ENCODE peak calls at places on chromosomes 13 and 19, in six cellular contexts. U is HepG2, R is K562, E is GM12892, B is GM12878, Y is H1. J is an unnamed sample.

GRCh38 chr19:42242071-42242511 is 311 bp downstream of the GSK3A start:
- DNase-seq in U (no peak), R (peak), E (no peak), B (no peak), Y (no peak), J (no peak)

GRCh38 chr13:73521291-73521626 is 462.5 kb downstream of the KLF5 start:
- DNase-seq in U (no peak), R (no peak), E (no peak), B (no peak), Y (no peak), J (no peak)

GRCh38 chr13:66139701-66140100 is 1090.4 kb downstream of the PCDH9 start:
- DNase-seq in U (no peak), R (no peak), E (no peak), B (no peak), Y (no peak), J (no peak)

GRCh38 chr13:27605099-27605498 is 15.2 kb downstream of the LNX2 start:
- DNase-seq in U (no peak), R (no peak), E (no peak), B (no peak), Y (no peak), J (no peak)

GRCh38 chr19:31285744-31286143 is 63.5 kb downstream of the TSHZ3 start:
- DNase-seq in U (no peak), R (no peak), E (no peak), B (no peak), Y (no peak), J (no peak)

GRCh38 chr13:62294210-62294609 is 878.6 kb upstream of the PCDH20 start:
- DNase-seq in U (no peak), R (no peak), E (no peak), B (no peak), Y (no peak), J (no peak)

GRCh38 chr19:58338825-58339558 is 12.2 kb downstream of the ZSCAN22 start:
- DNase-seq in U (no peak), R (no peak), E (no peak), B (no peak), Y (no peak), J (no peak)

GRCh38 chr19:1168877-1169791 is 4.9 kb downstream of the SBNO2 start:
- DNase-seq in U (peak), R (no peak), E (no peak), B (no peak), Y (no peak), J (no peak)

GRCh38 chr13:107835339-107836018 is 379.9 kb downstream of the LIG4 start:
- DNase-seq in U (no peak), R (no peak), E (no peak), B (no peak), Y (no peak), J (no peak)

GRCh38 chr19:18590273-18591272 is 2.0 kb downstream of the REX1BD start:
- DNase-seq in U (peak), R (peak), E (no peak), B (no peak), Y (peak), J (no peak)

GRCh38 chr13:50617134-50617721 is 226.3 kb downstream of the DLEU7 start:
- DNase-seq in U (no peak), R (no peak), E (no peak), B (no peak), Y (no peak), J (no peak)

GRCh38 chr13:96020155-96020575 is 33.0 kb downstream of the UGGT2 start:
- DNase-seq in U (peak), R (peak), E (no peak), B (peak), Y (no peak), J (peak)

GRCh38 chr19:57279418-57280164 is 694 bp upstream of the ZNF460 start:
- DNase-seq in U (peak), R (peak), E (peak), B (peak), Y (peak), J (peak)

GRCh38 chr19:19399733-19400438 is 5.6 kb upstream of the GATAD2A start:
- DNase-seq in U (no peak), R (no peak), E (no peak), B (no peak), Y (no peak), J (no peak)

GRCh38 chr13:75372517-75372916 is 109.5 kb downstream of the TBC1D4 start:
- DNase-seq in U (peak), R (peak), E (no peak), B (no peak), Y (no peak), J (no peak)

GRCh38 chr19:18332917-18333530 is 7.4 kb upstream of the PGPEP1 start:
- DNase-seq in U (peak), R (no peak), E (no peak), B (no peak), Y (no peak), J (no peak)

GRCh38 chr13:21208755-21209154 is 32.3 kb downstream of the MRPL57 start:
- DNase-seq in U (no peak), R (no peak), E (no peak), B (no peak), Y (no peak), J (no peak)

GRCh38 chr19:47523473-47523872 is 8.6 kb upstream of the NAPA start:
- DNase-seq in U (peak), R (no peak), E (no peak), B (no peak), Y (no peak), J (no peak)

GRCh38 chr13:52001120-52001731 is 10.0 kb downstream of the ATP7B start:
- DNase-seq in U (peak), R (peak), E (peak), B (no peak), Y (no peak), J (peak)

GRCh38 chr13:113930711-113931637 is 42.9 kb downstream of the C13orf46 start:
- DNase-seq in U (no peak), R (no peak), E (peak), B (peak), Y (no peak), J (no peak)

GRCh38 chr13:93561553-93561952 is 334.9 kb downstream of the GPC6 start:
- DNase-seq in U (no peak), R (no peak), E (no peak), B (no peak), Y (peak), J (no peak)

GRCh38 chr19:45854167-45854778 is 8.7 kb downstream of the SYMPK start:
- DNase-seq in U (no peak), R (no peak), E (no peak), B (no peak), Y (no peak), J (no peak)

GRCh38 chr13:21014139-21014665 is 47.2 kb downstream of the LATS2 start:
- DNase-seq in U (no peak), R (no peak), E (no peak), B (no peak), Y (no peak), J (no peak)

GRCh38 chr19:52603558-52604207 is 33.6 kb downstream of the ZNF701 start:
- DNase-seq in U (no peak), R (no peak), E (no peak), B (no peak), Y (no peak), J (no peak)

GRCh38 chr13:76939215-76939614 is 9.1 kb upstream of the ACOD1 start:
- DNase-seq in U (no peak), R (no peak), E (no peak), B (no peak), Y (no peak), J (no peak)

GRCh38 chr13:111413407-111414187 is 93.2 kb downstream of the TEX29 start:
- DNase-seq in U (no peak), R (no peak), E (no peak), B (no peak), Y (no peak), J (no peak)

GRCh38 chr19:33904681-33905080 is 108.0 kb downstream of the KCTD15 start:
- DNase-seq in U (peak), R (no peak), E (no peak), B (no peak), Y (no peak), J (no peak)

GRCh38 chr13:91647361-91647970 is 249.0 kb downstream of the GPC5 start:
- DNase-seq in U (peak), R (peak), E (no peak), B (no peak), Y (peak), J (no peak)

GRCh38 chr13:27280009-27280646 is 9.5 kb downstream of the RASL11A start:
- DNase-seq in U (no peak), R (no peak), E (no peak), B (no peak), Y (no peak), J (no peak)

GRCh38 chr13:112254900-112255299 is 121.3 kb upstream of the SPACA7 start:
- DNase-seq in U (no peak), R (no peak), E (no peak), B (no peak), Y (no peak), J (no peak)

GRCh38 chr13:49681837-49682236 is 9.4 kb downstream of the EBPL start:
- DNase-seq in U (no peak), R (no peak), E (no peak), B (no peak), Y (no peak), J (no peak)

GRCh38 chr19:42276284-42276683 is 7.2 kb downstream of the CIC start:
- DNase-seq in U (no peak), R (no peak), E (no peak), B (no peak), Y (no peak), J (no peak)

GRCh38 chr13:94205896-94206295 is 273.6 kb downstream of the DCT start:
- DNase-seq in U (no peak), R (no peak), E (no peak), B (no peak), Y (no peak), J (no peak)

GRCh38 chr19:48329167-48329891 is 4.0 kb downstream of the EMP3 start:
- DNase-seq in U (no peak), R (peak), E (no peak), B (peak), Y (no peak), J (no peak)

GRCh38 chr13:29743229-29743786 is 107.1 kb downstream of the UBL3 start:
- DNase-seq in U (no peak), R (no peak), E (no peak), B (no peak), Y (no peak), J (no peak)
- TF ChIP-seq POLR2A in U (no peak), R (no peak), E (no peak), B (no peak), Y (no peak), J (no peak)

DNA sequence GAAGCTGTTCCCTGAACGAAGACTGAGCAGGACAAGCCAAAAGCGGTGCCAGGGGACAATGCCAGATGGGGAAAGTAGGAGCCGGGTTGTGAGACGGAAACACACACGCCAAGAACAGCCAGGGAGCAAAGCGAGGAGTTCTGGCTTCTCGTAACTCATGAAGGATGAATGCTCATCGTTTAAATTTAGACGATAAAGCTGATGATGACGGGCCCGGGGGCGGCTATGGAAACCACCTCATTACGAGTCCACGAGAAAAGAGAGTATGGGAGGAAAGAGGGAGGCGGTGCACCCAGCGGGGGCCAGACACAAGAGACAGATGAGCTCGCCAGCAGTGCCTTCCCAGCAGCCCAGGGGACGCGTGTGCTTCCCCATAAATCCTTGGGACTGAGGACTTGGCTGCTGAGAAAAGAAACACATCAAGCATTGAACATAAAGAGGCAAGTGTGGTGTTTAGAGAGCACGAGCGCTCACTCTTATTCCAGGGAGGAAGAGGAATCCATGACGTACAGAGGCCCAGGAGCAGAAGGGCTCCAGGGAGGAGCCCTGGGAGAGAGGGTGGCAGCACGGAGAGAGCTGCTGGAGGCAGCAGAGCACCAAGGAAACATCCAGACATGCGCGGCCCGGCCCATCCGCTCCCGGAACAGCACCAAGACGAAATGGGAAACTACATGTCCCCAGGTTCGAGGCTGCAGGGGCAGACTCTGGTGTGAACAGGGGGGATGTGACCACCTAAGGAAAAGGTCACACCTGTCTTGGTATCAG is 70.7 kb downstream of the EPS15L1 start:
- DNase-seq in U (no peak), R (no peak), E (no peak), B (no peak), Y (no peak), J (no peak)
- TF ChIP-seq TAF1 in U (no peak), R (no peak), E (no peak), B (no peak), Y (no peak), J (no peak)

GRCh38 chr19:3407556-3408516 is 41.5 kb downstream of the NFIC start:
- DNase-seq in U (peak), R (no peak), E (no peak), B (no peak), Y (no peak), J (no peak)
- TF ChIP-seq POLR2A in U (no peak), R (no peak), E (no peak), B (no peak), Y (no peak), J (no peak)

GRCh38 chr13:35343417-35343816 is 133.1 kb downstream of the MAB21L1 start:
- DNase-seq in U (no peak), R (no peak), E (no peak), B (no peak), Y (no peak), J (no peak)
- TF ChIP-seq TAF1 in U (no peak), R (no peak), E (no peak), B (no peak), Y (no peak), J (no peak)

GRCh38 chr19:40403262-40403984 is 9.8 kb downstream of the PRX start:
- DNase-seq in U (peak), R (peak), E (peak), B (peak), Y (peak), J (peak)
- TF ChIP-seq POLR2A in U (peak), R (no peak), E (no peak), B (peak), Y (no peak), J (no peak)

GRCh38 chr19:13315495-13315894 is 165.3 kb downstream of the IER2 start:
- DNase-seq in U (no peak), R (no peak), E (no peak), B (no peak), Y (no peak), J (no peak)

GRCh38 chr19:13318190-13318589 is 168.0 kb downstream of the IER2 start:
- DNase-seq in U (no peak), R (no peak), E (no peak), B (no peak), Y (no peak), J (no peak)

GRCh38 chr19:13309853-13310252 is 159.6 kb downstream of the IER2 start:
- DNase-seq in U (no peak), R (no peak), E (no peak), B (no peak), Y (no peak), J (no peak)

DNA sequence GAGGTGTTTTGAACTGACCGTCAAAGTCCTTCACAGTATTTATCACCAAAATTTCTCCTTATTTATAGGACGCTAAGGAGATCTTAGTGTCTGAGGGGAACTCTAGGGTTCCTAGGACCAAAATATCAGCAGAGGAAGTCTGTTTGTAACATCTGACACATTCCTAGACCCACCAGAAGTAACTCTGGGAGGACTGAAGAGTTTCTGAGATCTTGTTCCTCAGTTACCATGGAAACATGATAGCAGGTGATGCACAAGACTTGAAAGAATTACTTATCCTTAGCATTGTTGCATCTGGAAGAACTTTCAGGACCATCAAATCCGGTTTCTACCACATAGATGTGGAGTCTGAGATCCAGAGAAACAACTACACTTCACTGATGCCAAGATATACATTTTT is 164.6 kb downstream of the IER2 start:
- DNase-seq in U (no peak), R (no peak), E (no peak), B (no peak), Y (no peak), J (no peak)
- TF ChIP-seq TAF1 in U (no peak), R (no peak), E (no peak), B (no peak), Y (no peak), J (no peak)